ENCODE peak calls at places on chromosomes 16 and 17, in six cellular contexts. One of them, this sample, is unnamed.

GRCh38 chr17:73616120-73616872 is 27.9 kb downstream of the SDK2 start:
- DNase-seq in HAP-1: no peak
- DNase-seq in effector memory CD4-positive, alpha-beta T cell: no peak
- DNase-seq in body of pancreas: no peak
- DNase-seq in uterus: no peak
- DNase-seq in CD8-positive, alpha-beta T cell: no peak
- DNase-seq in this sample: no peak

GRCh38 chr17:77345260-77345910 is 204.6 kb downstream of the SEC14L1 start:
- DNase-seq in body of pancreas: no peak
- DNase-seq in HAP-1: no peak
- DNase-seq in uterus: no peak
- DNase-seq in effector memory CD4-positive, alpha-beta T cell: no peak
- DNase-seq in CD8-positive, alpha-beta T cell: no peak
- DNase-seq in this sample: no peak

GRCh38 chr16:80932725-80933124 is 74.0 kb downstream of the CMC2 start:
- DNase-seq in effector memory CD4-positive, alpha-beta T cell: no peak
- DNase-seq in uterus: peak; percentile 58
- DNase-seq in body of pancreas: peak; percentile 28
- DNase-seq in HAP-1: no peak
- DNase-seq in CD8-positive, alpha-beta T cell: no peak
- DNase-seq in this sample: no peak

GRCh38 chr16:52496051-52496876 is 50.7 kb downstream of the TOX3 start:
- DNase-seq in body of pancreas: peak; percentile 31
- DNase-seq in uterus: no peak
- DNase-seq in CD8-positive, alpha-beta T cell: no peak
- DNase-seq in HAP-1: peak; percentile 14
- DNase-seq in effector memory CD4-positive, alpha-beta T cell: no peak
- DNase-seq in this sample: no peak

GRCh38 chr16:937723-938122 is 33.1 kb downstream of the LMF1 start:
- DNase-seq in uterus: no peak
- DNase-seq in CD8-positive, alpha-beta T cell: no peak
- DNase-seq in body of pancreas: no peak
- DNase-seq in HAP-1: no peak
- DNase-seq in effector memory CD4-positive, alpha-beta T cell: no peak
- DNase-seq in this sample: no peak

GRCh38 chr16:27374794-27375499 is 27.0 kb upstream of the IL21R start:
- DNase-seq in effector memory CD4-positive, alpha-beta T cell: peak; percentile 16
- DNase-seq in HAP-1: peak; percentile 86
- DNase-seq in body of pancreas: peak; percentile 52
- DNase-seq in uterus: peak; percentile 62
- DNase-seq in CD8-positive, alpha-beta T cell: no peak
- DNase-seq in this sample: peak; percentile 60

GRCh38 chr17:19867094-19867653 is 562 bp downstream of the ULK2 start:
- DNase-seq in uterus: peak; percentile 72
- DNase-seq in CD8-positive, alpha-beta T cell: peak; percentile 43
- DNase-seq in body of pancreas: peak; percentile 72
- DNase-seq in effector memory CD4-positive, alpha-beta T cell: peak; percentile 22
- DNase-seq in HAP-1: peak; percentile 66
- DNase-seq in this sample: peak; percentile 72

GRCh38 chr17:41547378-41547841 is 19.3 kb upstream of the KRT19 start:
- DNase-seq in effector memory CD4-positive, alpha-beta T cell: no peak
- DNase-seq in CD8-positive, alpha-beta T cell: no peak
- DNase-seq in HAP-1: no peak
- DNase-seq in body of pancreas: no peak
- DNase-seq in uterus: peak; percentile 54
- DNase-seq in this sample: no peak

GRCh38 chr17:50659220-50659619 is 24.5 kb downstream of the ABCC3 start:
- DNase-seq in uterus: no peak
- DNase-seq in effector memory CD4-positive, alpha-beta T cell: no peak
- DNase-seq in body of pancreas: no peak
- DNase-seq in CD8-positive, alpha-beta T cell: no peak
- DNase-seq in HAP-1: no peak
- DNase-seq in this sample: no peak

GRCh38 chr17:488993-489757 is 136.6 kb upstream of the RPH3AL start:
- DNase-seq in effector memory CD4-positive, alpha-beta T cell: no peak
- DNase-seq in body of pancreas: no peak
- DNase-seq in uterus: no peak
- DNase-seq in CD8-positive, alpha-beta T cell: no peak
- DNase-seq in HAP-1: peak; percentile 49
- DNase-seq in this sample: no peak

GRCh38 chr17:10598620-10599019 is 49.2 kb upstream of the MYH2 start:
- DNase-seq in HAP-1: no peak
- DNase-seq in CD8-positive, alpha-beta T cell: no peak
- DNase-seq in effector memory CD4-positive, alpha-beta T cell: no peak
- DNase-seq in uterus: no peak
- DNase-seq in body of pancreas: no peak
- DNase-seq in this sample: no peak

GRCh38 chr17:16439303-16439791 is 24.0 kb downstream of the TRPV2 start:
- DNase-seq in effector memory CD4-positive, alpha-beta T cell: no peak
- DNase-seq in HAP-1: no peak
- DNase-seq in CD8-positive, alpha-beta T cell: peak; percentile 13
- DNase-seq in uterus: no peak
- DNase-seq in body of pancreas: no peak
- DNase-seq in this sample: no peak

GRCh38 chr17:62637809-62638208 is 10.3 kb downstream of the MRC2 start:
- DNase-seq in uterus: no peak
- DNase-seq in effector memory CD4-positive, alpha-beta T cell: no peak
- DNase-seq in body of pancreas: no peak
- DNase-seq in HAP-1: no peak
- DNase-seq in CD8-positive, alpha-beta T cell: no peak
- DNase-seq in this sample: no peak

GRCh38 chr17:14086189-14086588 is 16.9 kb downstream of the COX10 start:
- DNase-seq in uterus: no peak
- DNase-seq in HAP-1: no peak
- DNase-seq in CD8-positive, alpha-beta T cell: no peak
- DNase-seq in effector memory CD4-positive, alpha-beta T cell: no peak
- DNase-seq in body of pancreas: no peak
- DNase-seq in this sample: no peak

GRCh38 chr17:15971108-15971507 is 26.2 kb downstream of the ADORA2B start:
- DNase-seq in uterus: peak; percentile 1
- DNase-seq in CD8-positive, alpha-beta T cell: no peak
- DNase-seq in effector memory CD4-positive, alpha-beta T cell: no peak
- DNase-seq in HAP-1: no peak
- DNase-seq in body of pancreas: no peak
- DNase-seq in this sample: no peak

GRCh38 chr16:10594312-10594950 is 14.0 kb upstream of the EMP2 start:
- DNase-seq in effector memory CD4-positive, alpha-beta T cell: no peak
- DNase-seq in body of pancreas: no peak
- DNase-seq in HAP-1: no peak
- DNase-seq in CD8-positive, alpha-beta T cell: no peak
- DNase-seq in uterus: no peak
- DNase-seq in this sample: no peak

GRCh38 chr17:77892469-77893143 is 65.9 kb upstream of the TNRC6C start:
- DNase-seq in uterus: no peak
- DNase-seq in CD8-positive, alpha-beta T cell: no peak
- DNase-seq in body of pancreas: no peak
- DNase-seq in HAP-1: peak; percentile 72
- DNase-seq in effector memory CD4-positive, alpha-beta T cell: no peak
- DNase-seq in this sample: peak; percentile 44

GRCh38 chr17:15090533-15090932 is 174.6 kb downstream of the PMP22 start:
- DNase-seq in uterus: no peak
- DNase-seq in body of pancreas: no peak
- DNase-seq in CD8-positive, alpha-beta T cell: no peak
- DNase-seq in HAP-1: no peak
- DNase-seq in effector memory CD4-positive, alpha-beta T cell: no peak
- DNase-seq in this sample: no peak

GRCh38 chr17:49450735-49451134 is 36.1 kb upstream of the PHB1 start:
- DNase-seq in body of pancreas: no peak
- DNase-seq in HAP-1: no peak
- DNase-seq in uterus: no peak
- DNase-seq in effector memory CD4-positive, alpha-beta T cell: no peak
- DNase-seq in CD8-positive, alpha-beta T cell: no peak
- DNase-seq in this sample: no peak

GRCh38 chr16:89364603-89365002 is 125.8 kb downstream of the ANKRD11 start:
- DNase-seq in CD8-positive, alpha-beta T cell: no peak
- DNase-seq in HAP-1: no peak
- DNase-seq in body of pancreas: peak; percentile 70
- DNase-seq in uterus: no peak
- DNase-seq in effector memory CD4-positive, alpha-beta T cell: no peak
- DNase-seq in this sample: no peak

GRCh38 chr16:89360760-89361435 is 129.5 kb downstream of the ANKRD11 start:
- DNase-seq in body of pancreas: peak; percentile 36
- DNase-seq in CD8-positive, alpha-beta T cell: peak; percentile 71
- DNase-seq in uterus: no peak
- DNase-seq in effector memory CD4-positive, alpha-beta T cell: peak; percentile 52
- DNase-seq in HAP-1: no peak
- DNase-seq in this sample: peak; percentile 90

GRCh38 chr16:89363621-89364393 is 126.6 kb downstream of the ANKRD11 start:
- DNase-seq in body of pancreas: peak; percentile 63
- DNase-seq in effector memory CD4-positive, alpha-beta T cell: peak; percentile 34
- DNase-seq in uterus: no peak
- DNase-seq in CD8-positive, alpha-beta T cell: peak; percentile 34
- DNase-seq in HAP-1: no peak
- DNase-seq in this sample: peak; percentile 37

GRCh38 chr16:89359296-89360147 is 130.8 kb downstream of the ANKRD11 start:
- DNase-seq in uterus: no peak
- DNase-seq in body of pancreas: no peak
- DNase-seq in CD8-positive, alpha-beta T cell: no peak
- DNase-seq in effector memory CD4-positive, alpha-beta T cell: no peak
- DNase-seq in HAP-1: no peak
- DNase-seq in this sample: no peak

DNA sequence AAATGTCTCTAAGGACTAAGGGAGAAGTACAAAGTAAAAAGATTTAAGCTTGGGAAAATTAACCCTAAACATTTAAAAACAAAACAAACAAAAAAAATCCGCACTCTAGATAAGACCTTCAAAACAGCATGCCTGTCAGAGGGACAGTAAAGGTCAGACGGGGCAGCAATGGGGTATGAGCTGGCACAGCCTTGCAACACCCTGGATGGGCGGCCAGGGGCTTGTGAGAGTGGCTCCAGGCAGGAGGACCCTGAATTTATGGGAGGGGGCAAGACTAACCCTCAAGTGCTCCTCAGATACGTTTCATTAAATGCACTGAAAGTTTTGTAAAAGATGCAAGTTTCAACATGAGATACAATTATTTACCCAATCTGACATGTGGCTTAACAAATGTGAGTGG is 128.6 kb downstream of the ANKRD11 start:
- DNase-seq in uterus: no peak
- DNase-seq in body of pancreas: no peak
- DNase-seq in HAP-1: no peak
- DNase-seq in CD8-positive, alpha-beta T cell: no peak
- DNase-seq in effector memory CD4-positive, alpha-beta T cell: no peak
- DNase-seq in this sample: no peak
- H3K4me1 ChIP-seq in uterus: no peaks in the 10 kb centered on the region
- H3K4me1 ChIP-seq in body of pancreas: peaks cover 78% of the 10 kb centered on the region
- H3K4me1 ChIP-seq in HAP-1: no peaks in the 10 kb centered on the region
- H3K4me1 ChIP-seq in CD8-positive, alpha-beta T cell: peaks cover 80% of the 10 kb centered on the region
- H3K4me1 ChIP-seq in effector memory CD4-positive, alpha-beta T cell: peaks cover 76% of the 10 kb centered on the region
- H3K4me1 ChIP-seq in this sample: peaks cover 81% of the 10 kb centered on the region

GRCh38 chr17:22506231-22506630 is 813.9 kb downstream of the KCNJ18 start:
- DNase-seq in effector memory CD4-positive, alpha-beta T cell: no peak
- DNase-seq in CD8-positive, alpha-beta T cell: no peak
- DNase-seq in body of pancreas: no peak
- DNase-seq in uterus: no peak
- DNase-seq in HAP-1: no peak
- DNase-seq in this sample: no peak

GRCh38 chr17:22510504-22510903 is 818.2 kb downstream of the KCNJ18 start:
- DNase-seq in effector memory CD4-positive, alpha-beta T cell: no peak
- DNase-seq in HAP-1: no peak
- DNase-seq in uterus: no peak
- DNase-seq in CD8-positive, alpha-beta T cell: no peak
- DNase-seq in body of pancreas: no peak
- DNase-seq in this sample: no peak

GRCh38 chr17:22505660-22506059 is 813.3 kb downstream of the KCNJ18 start:
- DNase-seq in effector memory CD4-positive, alpha-beta T cell: no peak
- DNase-seq in CD8-positive, alpha-beta T cell: no peak
- DNase-seq in uterus: no peak
- DNase-seq in body of pancreas: no peak
- DNase-seq in HAP-1: no peak
- DNase-seq in this sample: no peak

GRCh38 chr17:22506861-22507260 is 814.5 kb downstream of the KCNJ18 start:
- DNase-seq in effector memory CD4-positive, alpha-beta T cell: no peak
- DNase-seq in HAP-1: no peak
- DNase-seq in body of pancreas: no peak
- DNase-seq in uterus: no peak
- DNase-seq in CD8-positive, alpha-beta T cell: no peak
- DNase-seq in this sample: no peak

DNA sequence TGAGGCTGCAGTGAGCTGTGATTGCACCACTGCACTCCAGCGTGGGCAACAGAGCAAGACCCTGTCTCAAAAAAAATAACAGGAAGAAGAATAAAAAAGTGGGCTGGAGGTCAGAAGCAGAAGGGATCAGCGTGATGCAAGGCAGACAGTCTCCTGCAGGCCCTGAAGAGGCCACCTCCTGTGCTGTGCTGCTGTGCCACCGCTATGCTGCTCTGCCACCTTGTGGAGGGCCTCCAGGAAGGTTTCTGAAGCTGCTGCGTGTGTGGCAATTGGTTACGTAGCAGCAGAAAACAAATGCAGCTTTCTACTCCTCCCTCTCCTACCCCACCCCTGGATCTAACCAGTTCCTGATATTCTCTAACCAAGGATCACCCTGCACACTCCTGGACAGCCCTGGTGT is 815.5 kb downstream of the KCNJ18 start:
- DNase-seq in body of pancreas: no peak
- DNase-seq in effector memory CD4-positive, alpha-beta T cell: no peak
- DNase-seq in HAP-1: no peak
- DNase-seq in uterus: no peak
- DNase-seq in CD8-positive, alpha-beta T cell: no peak
- DNase-seq in this sample: no peak
- H3K9me3 ChIP-seq in body of pancreas: no peaks in the 10 kb centered on the region
- H3K9me3 ChIP-seq in effector memory CD4-positive, alpha-beta T cell: no peaks in the 10 kb centered on the region
- H3K9me3 ChIP-seq in HAP-1: no peaks in the 10 kb centered on the region
- H3K9me3 ChIP-seq in uterus: no peaks in the 10 kb centered on the region
- H3K9me3 ChIP-seq in CD8-positive, alpha-beta T cell: no peaks in the 10 kb centered on the region
- H3K9me3 ChIP-seq in this sample: peaks cover 3% of the 10 kb centered on the region

GRCh38 chr17:6704472-6705052 is 8.6 kb downstream of the SLC13A5 start:
- DNase-seq in uterus: no peak
- DNase-seq in body of pancreas: no peak
- DNase-seq in CD8-positive, alpha-beta T cell: no peak
- DNase-seq in HAP-1: no peak
- DNase-seq in effector memory CD4-positive, alpha-beta T cell: no peak
- DNase-seq in this sample: no peak

GRCh38 chr17:6708357-6708961 is 4.7 kb downstream of the SLC13A5 start:
- DNase-seq in body of pancreas: no peak
- DNase-seq in uterus: no peak
- DNase-seq in effector memory CD4-positive, alpha-beta T cell: no peak
- DNase-seq in HAP-1: no peak
- DNase-seq in CD8-positive, alpha-beta T cell: no peak
- DNase-seq in this sample: no peak

GRCh38 chr17:6703751-6704150 is 9.4 kb downstream of the SLC13A5 start:
- DNase-seq in HAP-1: no peak
- DNase-seq in body of pancreas: no peak
- DNase-seq in CD8-positive, alpha-beta T cell: no peak
- DNase-seq in effector memory CD4-positive, alpha-beta T cell: no peak
- DNase-seq in uterus: no peak
- DNase-seq in this sample: no peak

GRCh38 chr17:6706499-6706898 is 6.7 kb downstream of the SLC13A5 start:
- DNase-seq in effector memory CD4-positive, alpha-beta T cell: no peak
- DNase-seq in HAP-1: no peak
- DNase-seq in CD8-positive, alpha-beta T cell: no peak
- DNase-seq in uterus: no peak
- DNase-seq in body of pancreas: no peak
- DNase-seq in this sample: no peak

GRCh38 chr17:6706996-6707395 is 6.2 kb downstream of the SLC13A5 start:
- DNase-seq in HAP-1: no peak
- DNase-seq in effector memory CD4-positive, alpha-beta T cell: no peak
- DNase-seq in uterus: no peak
- DNase-seq in body of pancreas: no peak
- DNase-seq in CD8-positive, alpha-beta T cell: no peak
- DNase-seq in this sample: no peak
- H3K4me1 ChIP-seq in HAP-1: no peaks in the 10 kb centered on the region
- H3K4me1 ChIP-seq in effector memory CD4-positive, alpha-beta T cell: no peaks in the 10 kb centered on the region
- H3K4me1 ChIP-seq in uterus: no peaks in the 10 kb centered on the region
- H3K4me1 ChIP-seq in body of pancreas: no peaks in the 10 kb centered on the region
- H3K4me1 ChIP-seq in CD8-positive, alpha-beta T cell: no peaks in the 10 kb centered on the region
- H3K4me1 ChIP-seq in this sample: no peaks in the 10 kb centered on the region

GRCh38 chr17:58694826-58695225 is 2.4 kb downstream of the RAD51C start:
- DNase-seq in body of pancreas: no peak
- DNase-seq in CD8-positive, alpha-beta T cell: no peak
- DNase-seq in uterus: no peak
- DNase-seq in effector memory CD4-positive, alpha-beta T cell: no peak
- DNase-seq in HAP-1: no peak
- DNase-seq in this sample: no peak
- H3K9me3 ChIP-seq in body of pancreas: no peaks in the 10 kb centered on the region
- H3K9me3 ChIP-seq in CD8-positive, alpha-beta T cell: no peaks in the 10 kb centered on the region
- H3K9me3 ChIP-seq in uterus: no peaks in the 10 kb centered on the region
- H3K9me3 ChIP-seq in effector memory CD4-positive, alpha-beta T cell: no peaks in the 10 kb centered on the region
- H3K9me3 ChIP-seq in HAP-1: no peaks in the 10 kb centered on the region
- H3K9me3 ChIP-seq in this sample: no peaks in the 10 kb centered on the region